ENCODE peak calls at places on chromosomes 7 and 10, in five cellular contexts. One of them, this sample, is unnamed.

GRCh38 chr10:121002586-121003205 is 151.5 kb downstream of the WDR11 start:
- DNase-seq in left lung: no peak
- DNase-seq in choroid plexus epithelial cell: no peak
- DNase-seq in left ventricle myocardium inferior: no peak
- DNase-seq in astrocyte of the spinal cord: no peak
- DNase-seq in this sample: peak

GRCh38 chr7:158559356-158559755 is 28.3 kb downstream of the PTPRN2 start:
- DNase-seq in choroid plexus epithelial cell: no peak
- DNase-seq in astrocyte of the spinal cord: no peak
- DNase-seq in left ventricle myocardium inferior: no peak
- DNase-seq in left lung: no peak
- DNase-seq in this sample: no peak

GRCh38 chr7:43585521-43585920 is 2.6 kb downstream of the STK17A start:
- DNase-seq in choroid plexus epithelial cell: peak
- DNase-seq in left ventricle myocardium inferior: no peak
- DNase-seq in astrocyte of the spinal cord: peak
- DNase-seq in left lung: no peak
- DNase-seq in this sample: peak

GRCh38 chr10:100872034-100872791 is 40.5 kb upstream of the SLF2 start:
- DNase-seq in astrocyte of the spinal cord: peak
- DNase-seq in left ventricle myocardium inferior: no peak
- DNase-seq in choroid plexus epithelial cell: peak
- DNase-seq in left lung: no peak
- DNase-seq in this sample: peak

GRCh38 chr7:115271332-115272235 is 349.7 kb downstream of the MDFIC start:
- DNase-seq in left lung: no peak
- DNase-seq in choroid plexus epithelial cell: peak
- DNase-seq in left ventricle myocardium inferior: no peak
- DNase-seq in astrocyte of the spinal cord: peak
- DNase-seq in this sample: no peak

GRCh38 chr7:92404170-92404614 is 43.1 kb upstream of the GATAD1 start:
- DNase-seq in left lung: no peak
- DNase-seq in left ventricle myocardium inferior: no peak
- DNase-seq in astrocyte of the spinal cord: no peak
- DNase-seq in choroid plexus epithelial cell: peak
- DNase-seq in this sample: no peak

GRCh38 chr7:39838326-39838725 is 111.7 kb upstream of the CDK13 start:
- DNase-seq in left lung: no peak
- DNase-seq in choroid plexus epithelial cell: peak
- DNase-seq in left ventricle myocardium inferior: no peak
- DNase-seq in astrocyte of the spinal cord: peak
- DNase-seq in this sample: peak

GRCh38 chr10:78456649-78457400 is 423.2 kb downstream of the RPS24 start:
- DNase-seq in choroid plexus epithelial cell: no peak
- DNase-seq in left lung: no peak
- DNase-seq in astrocyte of the spinal cord: no peak
- DNase-seq in left ventricle myocardium inferior: no peak
- DNase-seq in this sample: no peak

GRCh38 chr10:94403034-94403822 is 887 bp downstream of the TBC1D12 start:
- DNase-seq in left ventricle myocardium inferior: peak
- DNase-seq in astrocyte of the spinal cord: peak
- DNase-seq in left lung: peak
- DNase-seq in choroid plexus epithelial cell: peak
- DNase-seq in this sample: peak

GRCh38 chr7:142362349-142362748 is 104.5 kb upstream of the PRSS58 start:
- DNase-seq in left ventricle myocardium inferior: no peak
- DNase-seq in left lung: no peak
- DNase-seq in astrocyte of the spinal cord: no peak
- DNase-seq in choroid plexus epithelial cell: no peak
- DNase-seq in this sample: no peak

GRCh38 chr7:117458977-117459583 is 20.7 kb upstream of the CFTR start:
- DNase-seq in left lung: no peak
- DNase-seq in choroid plexus epithelial cell: peak
- DNase-seq in astrocyte of the spinal cord: peak
- DNase-seq in left ventricle myocardium inferior: no peak
- DNase-seq in this sample: peak

GRCh38 chr7:12923971-12924370 is 236.5 kb downstream of the ARL4A start:
- DNase-seq in left ventricle myocardium inferior: no peak
- DNase-seq in choroid plexus epithelial cell: peak
- DNase-seq in astrocyte of the spinal cord: no peak
- DNase-seq in left lung: no peak
- DNase-seq in this sample: peak

GRCh38 chr7:139647812-139648616 is 124.5 kb downstream of the CLEC2L start:
- DNase-seq in astrocyte of the spinal cord: no peak
- DNase-seq in choroid plexus epithelial cell: peak
- DNase-seq in left lung: no peak
- DNase-seq in left ventricle myocardium inferior: no peak
- DNase-seq in this sample: no peak

GRCh38 chr7:97480700-97481410 is 251.0 kb upstream of the TAC1 start:
- DNase-seq in choroid plexus epithelial cell: no peak
- DNase-seq in astrocyte of the spinal cord: no peak
- DNase-seq in left ventricle myocardium inferior: no peak
- DNase-seq in left lung: no peak
- DNase-seq in this sample: no peak

DNA sequence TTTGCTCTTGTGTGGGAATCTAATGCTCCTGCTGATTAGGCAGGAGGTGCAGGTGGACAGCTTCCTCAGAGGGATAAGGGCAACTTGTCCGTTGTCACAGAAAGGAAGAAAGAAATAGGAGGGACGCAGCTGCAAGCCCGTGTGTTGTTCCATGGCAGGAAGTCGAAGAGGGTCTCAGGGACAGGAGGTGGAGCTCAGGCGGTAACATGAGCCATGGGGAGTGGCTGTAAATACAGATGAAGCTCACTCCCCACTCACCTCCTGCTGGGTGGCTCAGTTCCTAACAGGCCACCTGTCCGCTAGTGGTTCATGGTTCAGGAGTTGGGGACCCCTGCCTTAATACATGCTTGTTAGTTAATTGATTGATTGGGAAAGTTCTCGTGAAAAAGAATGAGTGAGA is 101.7 kb upstream of the SFMBT2 start:
- DNase-seq in choroid plexus epithelial cell: no peak
- DNase-seq in astrocyte of the spinal cord: no peak
- DNase-seq in left ventricle myocardium inferior: no peak
- DNase-seq in left lung: no peak
- DNase-seq in this sample: no peak
- TF ChIP-seq CTCF in choroid plexus epithelial cell: no peak
- TF ChIP-seq CTCF in astrocyte of the spinal cord: no peak
- TF ChIP-seq CTCF in left ventricle myocardium inferior: no peak
- TF ChIP-seq CTCF in left lung: no peak
- TF ChIP-seq CTCF in this sample: no peak

GRCh38 chr10:97762816-97763215 is 9.0 kb downstream of the SFRP5 start:
- DNase-seq in left ventricle myocardium inferior: peak
- DNase-seq in choroid plexus epithelial cell: peak
- DNase-seq in astrocyte of the spinal cord: peak
- DNase-seq in left lung: peak
- DNase-seq in this sample: no peak
- TF ChIP-seq CTCF in left ventricle myocardium inferior: no peak
- TF ChIP-seq CTCF in choroid plexus epithelial cell: no peak
- TF ChIP-seq CTCF in astrocyte of the spinal cord: no peak
- TF ChIP-seq CTCF in left lung: no peak
- TF ChIP-seq CTCF in this sample: no peak

DNA sequence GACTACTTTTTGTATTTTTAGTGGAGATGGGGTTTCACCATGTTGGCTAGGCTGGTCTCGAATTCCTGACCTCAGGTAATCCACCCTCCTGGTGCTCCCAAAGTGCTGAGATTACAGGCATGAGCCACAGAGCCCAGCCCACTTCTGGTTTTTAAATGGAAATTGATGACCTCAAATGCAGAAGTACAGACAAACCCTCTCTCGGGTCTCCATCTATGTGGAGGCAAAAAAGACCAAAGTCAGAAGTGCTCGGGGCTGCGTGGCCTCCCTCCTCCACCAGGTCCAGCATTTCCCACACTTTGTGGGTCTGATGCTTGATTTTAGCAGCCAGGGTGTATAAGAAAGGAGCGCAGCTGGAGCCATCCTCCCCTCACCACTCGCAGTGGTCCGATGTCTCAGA is 187.3 kb upstream of the AUTS2 start:
- DNase-seq in left ventricle myocardium inferior: no peak
- DNase-seq in left lung: no peak
- DNase-seq in choroid plexus epithelial cell: no peak
- DNase-seq in astrocyte of the spinal cord: no peak
- DNase-seq in this sample: no peak
- TF ChIP-seq CTCF in left ventricle myocardium inferior: no peak
- TF ChIP-seq CTCF in left lung: no peak
- TF ChIP-seq CTCF in choroid plexus epithelial cell: no peak
- TF ChIP-seq CTCF in astrocyte of the spinal cord: no peak
- TF ChIP-seq CTCF in this sample: no peak

GRCh38 chr7:66143876-66144332 is 29.3 kb downstream of the CRCP start:
- DNase-seq in left ventricle myocardium inferior: no peak
- DNase-seq in left lung: no peak
- DNase-seq in astrocyte of the spinal cord: no peak
- DNase-seq in choroid plexus epithelial cell: peak
- DNase-seq in this sample: no peak

GRCh38 chr7:66142334-66142733 is 27.7 kb downstream of the CRCP start:
- DNase-seq in left lung: no peak
- DNase-seq in choroid plexus epithelial cell: no peak
- DNase-seq in astrocyte of the spinal cord: no peak
- DNase-seq in left ventricle myocardium inferior: no peak
- DNase-seq in this sample: no peak

GRCh38 chr7:66138994-66139752 is 24.5 kb downstream of the CRCP start:
- DNase-seq in choroid plexus epithelial cell: peak
- DNase-seq in astrocyte of the spinal cord: peak
- DNase-seq in left ventricle myocardium inferior: no peak
- DNase-seq in left lung: no peak
- DNase-seq in this sample: no peak

GRCh38 chr7:66142996-66143395 is 28.3 kb downstream of the CRCP start:
- DNase-seq in left lung: no peak
- DNase-seq in left ventricle myocardium inferior: no peak
- DNase-seq in astrocyte of the spinal cord: no peak
- DNase-seq in choroid plexus epithelial cell: no peak
- DNase-seq in this sample: peak

DNA sequence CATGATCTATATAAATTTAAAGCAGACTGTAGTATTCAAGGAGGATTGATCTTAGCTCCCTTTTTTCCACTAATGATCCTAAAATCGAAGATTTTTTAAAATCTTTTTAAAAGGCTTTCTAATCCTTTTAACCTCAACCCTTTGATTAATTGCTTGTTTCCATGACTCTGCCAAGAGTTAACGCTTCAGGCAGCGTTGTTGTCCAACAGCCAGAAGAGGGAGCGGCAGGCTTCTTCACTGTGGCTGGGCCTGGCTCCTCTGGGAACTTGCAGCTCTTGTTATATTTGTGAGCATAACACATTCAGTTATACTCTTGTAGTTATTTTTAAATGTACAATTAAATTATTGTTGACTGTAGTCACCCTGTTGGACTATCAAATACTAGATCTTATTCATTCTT is 26.3 kb downstream of the CRCP start:
- DNase-seq in choroid plexus epithelial cell: peak
- DNase-seq in left lung: no peak
- DNase-seq in astrocyte of the spinal cord: peak
- DNase-seq in left ventricle myocardium inferior: peak
- DNase-seq in this sample: peak
- TF ChIP-seq CTCF in choroid plexus epithelial cell: peak
- TF ChIP-seq CTCF in left lung: peak
- TF ChIP-seq CTCF in astrocyte of the spinal cord: peak
- TF ChIP-seq CTCF in left ventricle myocardium inferior: peak
- TF ChIP-seq CTCF in this sample: peak

GRCh38 chr7:16702433-16702832 is 51.1 kb upstream of the TSPAN13 start:
- DNase-seq in choroid plexus epithelial cell: peak
- DNase-seq in left ventricle myocardium inferior: no peak
- DNase-seq in astrocyte of the spinal cord: no peak
- DNase-seq in left lung: no peak
- DNase-seq in this sample: no peak
- TF ChIP-seq CTCF in choroid plexus epithelial cell: peak
- TF ChIP-seq CTCF in left ventricle myocardium inferior: peak
- TF ChIP-seq CTCF in astrocyte of the spinal cord: no peak
- TF ChIP-seq CTCF in left lung: no peak
- TF ChIP-seq CTCF in this sample: no peak

GRCh38 chr10:126397166-126397565 is 8.9 kb upstream of the ADAM12 start:
- DNase-seq in choroid plexus epithelial cell: no peak
- DNase-seq in astrocyte of the spinal cord: no peak
- DNase-seq in left lung: no peak
- DNase-seq in left ventricle myocardium inferior: no peak
- DNase-seq in this sample: no peak

GRCh38 chr10:126400641-126401040 is 12.4 kb upstream of the ADAM12 start:
- DNase-seq in left ventricle myocardium inferior: no peak
- DNase-seq in astrocyte of the spinal cord: no peak
- DNase-seq in left lung: no peak
- DNase-seq in choroid plexus epithelial cell: no peak
- DNase-seq in this sample: no peak

GRCh38 chr10:126398924-126399323 is 10.6 kb upstream of the ADAM12 start:
- DNase-seq in astrocyte of the spinal cord: no peak
- DNase-seq in left ventricle myocardium inferior: no peak
- DNase-seq in choroid plexus epithelial cell: no peak
- DNase-seq in left lung: no peak
- DNase-seq in this sample: no peak

GRCh38 chr10:126397640-126398382 is 9.5 kb upstream of the ADAM12 start:
- DNase-seq in left lung: no peak
- DNase-seq in left ventricle myocardium inferior: no peak
- DNase-seq in astrocyte of the spinal cord: peak
- DNase-seq in choroid plexus epithelial cell: peak
- DNase-seq in this sample: peak

DNA sequence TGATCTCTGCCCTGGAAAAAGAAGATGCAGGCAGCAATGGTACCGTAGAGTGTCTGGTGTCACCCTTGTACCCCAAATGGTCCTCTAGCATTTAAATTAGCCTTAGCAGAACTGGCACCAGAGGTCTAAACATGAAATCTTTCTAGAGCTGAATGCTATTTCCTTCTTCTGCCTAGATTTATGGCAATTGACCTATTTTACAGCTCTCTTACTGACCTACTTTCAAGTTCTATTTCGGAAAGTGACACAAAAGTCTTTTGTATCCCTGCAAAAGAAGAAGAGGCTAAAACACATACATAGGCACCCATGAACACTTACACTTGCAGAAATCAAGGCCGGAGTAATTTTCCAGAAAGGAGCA is 10.1 kb upstream of the ADAM12 start:
- DNase-seq in choroid plexus epithelial cell: no peak
- DNase-seq in left ventricle myocardium inferior: no peak
- DNase-seq in astrocyte of the spinal cord: no peak
- DNase-seq in left lung: no peak
- DNase-seq in this sample: no peak
- TF ChIP-seq CTCF in choroid plexus epithelial cell: no peak
- TF ChIP-seq CTCF in left ventricle myocardium inferior: no peak
- TF ChIP-seq CTCF in astrocyte of the spinal cord: no peak
- TF ChIP-seq CTCF in left lung: no peak
- TF ChIP-seq CTCF in this sample: no peak

GRCh38 chr10:111281516-111281915 is 204.7 kb downstream of the ADRA2A start:
- DNase-seq in left ventricle myocardium inferior: no peak
- DNase-seq in choroid plexus epithelial cell: no peak
- DNase-seq in astrocyte of the spinal cord: no peak
- DNase-seq in left lung: no peak
- DNase-seq in this sample: peak
- TF ChIP-seq CTCF in left ventricle myocardium inferior: peak
- TF ChIP-seq CTCF in choroid plexus epithelial cell: no peak
- TF ChIP-seq CTCF in astrocyte of the spinal cord: no peak
- TF ChIP-seq CTCF in left lung: peak
- TF ChIP-seq CTCF in this sample: peak

This sample was measured in MCF 10A.